ENCODE peak calls at places on chromosomes 4 and X, in six cellular contexts. H is A549, K is AG04450, J is colonic mucosa, P is tibial artery, T is esophagus squamous epithelium. X is an unnamed sample.

GRCh38 chrX:37867509-37868153 is 20.3 kb upstream of the DYNLT3 start:
- DNase-seq in K (no peak), H (no peak), P (no peak), T (no peak), J (no peak), X (no peak)

GRCh38 chr4:106329027-106329618 is 12.8 kb downstream of the AIMP1 start:
- DNase-seq in P (no peak), K (peak; percentile 21), T (no peak), H (peak; percentile 46), J (no peak), X (peak; percentile 67)

GRCh38 chrX:149641832-149642231 is 10.2 kb upstream of the TMEM185A start:
- DNase-seq in J (no peak), T (no peak), P (no peak), H (no peak), K (no peak), X (no peak)

GRCh38 chr4:106287353-106287969 is 28.5 kb downstream of the TBCK start:
- DNase-seq in T (no peak), H (peak; percentile 80), J (no peak), P (no peak), K (peak; percentile 67), X (peak; percentile 97)

GRCh38 chrX:107483976-107484726 is 34.7 kb downstream of the FRMPD3 start:
- DNase-seq in P (peak; percentile 19), K (no peak), H (no peak), J (peak; percentile 31), T (no peak), X (peak; percentile 2)

GRCh38 chr4:40307627-40308497 is 27.3 kb upstream of the CHRNA9 start:
- DNase-seq in H (no peak), P (no peak), K (no peak), J (peak; percentile 36), T (no peak), X (no peak)

GRCh38 chrX:30488092-30488491 is 89.5 kb downstream of the TASL start:
- DNase-seq in P (no peak), J (no peak), H (peak; percentile 26), K (no peak), T (no peak), X (peak; percentile 24)

GRCh38 chr4:120653790-120654189 is 268.7 kb downstream of the PRDM5 start:
- DNase-seq in P (no peak), K (no peak), H (no peak), J (no peak), T (no peak), X (no peak)

DNA sequence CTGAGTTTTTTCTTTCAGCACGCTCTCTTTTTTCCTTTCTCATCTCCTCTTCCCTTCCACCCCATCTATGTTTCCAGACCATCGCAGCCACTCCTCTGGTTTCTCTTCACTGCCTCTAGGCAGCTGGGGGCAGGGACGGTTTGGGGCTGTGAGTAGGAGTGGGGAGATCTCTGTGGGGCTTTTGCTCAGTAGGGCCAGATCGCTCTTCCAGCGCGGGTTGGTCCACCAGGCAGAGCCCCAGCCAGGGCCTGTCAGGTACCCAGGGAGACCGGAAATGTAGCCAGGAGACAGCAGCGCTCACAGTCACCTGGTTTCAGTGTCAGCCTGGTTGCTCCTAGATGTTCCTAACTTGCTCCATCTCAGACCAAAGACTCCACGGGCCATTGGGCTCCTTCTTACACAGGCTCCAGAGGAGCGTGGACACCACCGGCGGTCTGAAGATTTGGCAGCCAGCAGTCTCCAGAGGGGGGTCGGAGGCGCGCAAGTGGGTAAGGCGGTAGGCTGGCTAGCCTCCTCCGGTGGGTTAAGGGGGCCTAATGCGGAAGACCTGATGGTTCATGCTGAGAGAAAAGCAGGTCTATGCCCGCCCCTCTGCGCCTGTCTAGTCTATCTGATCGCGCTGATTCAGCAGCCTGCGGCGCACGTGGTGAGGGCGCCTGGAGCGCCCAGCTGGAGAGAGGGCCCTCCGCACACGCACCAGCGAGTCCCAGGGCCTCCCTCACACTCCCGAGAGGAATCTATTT is 1.8 kb downstream of the FGF5 start:
- DNase-seq in J (no peak), K (no peak), P (no peak), T (no peak), H (no peak), X (peak; percentile 39)
- H3K4me3 ChIP-seq in J (no peak overlapping the region), K (peak overlapping the region; percentile 63), P (no peak overlapping the region), T (no peak overlapping the region), H (no peak overlapping the region), X (peak overlapping the region; percentile 87)

GRCh38 chrX:46647251-46647650 is 73.7 kb downstream of the CHST7 start:
- DNase-seq in K (no peak), H (peak; percentile 5), P (no peak), T (no peak), J (no peak), X (no peak)

GRCh38 chrX:46653482-46653881 is 79.9 kb downstream of the CHST7 start:
- DNase-seq in P (no peak), T (no peak), H (peak; percentile 38), K (no peak), J (no peak), X (peak; percentile 33)

GRCh38 chrX:46648660-46649059 is 75.1 kb downstream of the CHST7 start:
- DNase-seq in J (no peak), T (no peak), P (no peak), K (no peak), H (no peak), X (no peak)

GRCh38 chrX:46645614-46646013 is 72.0 kb downstream of the CHST7 start:
- DNase-seq in K (no peak), H (no peak), J (no peak), P (no peak), T (no peak), X (no peak)

GRCh38 chrX:46649421-46650260 is 76.1 kb downstream of the CHST7 start:
- DNase-seq in H (no peak), K (no peak), J (no peak), P (peak; percentile 32), T (no peak), X (peak; percentile 52)
- TF ChIP-seq CTCF in H (no peak), K (no peak), J (no peak), P (no peak), T (no peak), X (no peak)

GRCh38 chrX:73215263-73215662 is 612 bp upstream of the NAP1L2 start:
- DNase-seq in P (no peak), K (no peak), J (no peak), H (no peak), T (no peak), X (no peak)
- H3K4me3 ChIP-seq in P (peak overlapping the region; percentile 62), K (no peak overlapping the region), J (peak overlapping the region; percentile 40), H (peak overlapping the region; percentile 70), T (peak overlapping the region; percentile 40), X (no peak overlapping the region)

DNA sequence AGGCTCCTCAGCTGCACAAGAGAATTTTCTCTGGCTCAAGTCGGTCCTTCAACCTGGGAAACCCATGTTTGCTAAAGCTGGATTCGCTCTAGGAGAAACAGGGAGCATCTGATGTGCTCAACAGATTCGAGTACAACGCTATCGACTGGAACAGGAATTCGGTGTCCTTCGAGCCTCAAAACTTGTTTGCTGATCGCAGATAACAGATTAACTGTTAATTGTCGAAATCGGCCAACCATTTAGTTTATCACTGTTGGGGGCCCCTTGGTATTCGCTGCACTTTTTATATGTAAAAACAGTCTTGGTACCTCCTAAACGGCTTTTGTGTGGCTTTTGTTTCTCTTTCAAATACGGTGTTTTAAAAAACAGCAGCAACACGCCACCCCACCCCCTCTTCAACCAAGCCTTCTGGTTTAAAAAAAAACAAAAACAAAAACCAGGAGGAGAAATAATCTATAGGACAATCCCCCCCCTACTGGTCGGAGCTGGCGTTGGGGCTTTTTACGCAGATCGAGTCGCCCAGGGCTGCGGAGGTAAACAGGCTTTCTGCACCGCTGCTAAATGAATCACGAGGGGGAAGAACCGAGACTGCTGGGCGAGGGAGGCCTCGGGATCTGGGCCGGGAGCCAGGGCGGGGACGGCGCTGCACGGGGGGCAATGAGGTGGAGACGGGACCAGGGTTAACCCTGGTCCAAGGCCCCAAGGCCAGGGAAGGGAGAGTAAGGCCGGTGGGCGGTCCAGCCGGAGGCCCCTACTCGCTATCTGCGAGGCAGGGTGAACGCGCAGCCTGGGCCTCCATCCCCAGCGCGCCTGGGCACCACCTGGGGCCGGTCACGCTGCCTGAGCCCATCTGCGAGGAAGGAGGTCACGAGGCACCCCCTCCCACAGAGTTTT is 71.7 kb upstream of the BCOR start:
- DNase-seq in K (peak; percentile 37), T (peak; percentile 20), P (no peak), J (peak; percentile 79), H (peak; percentile 81), X (peak; percentile 84)
- TF ChIP-seq CTCF in K (peak; percentile 66), T (peak; percentile 45), P (no peak), J (peak; percentile 27), H (peak; percentile 52), X (peak; percentile 48)

GRCh38 chr4:7905461-7905915 is 34.2 kb downstream of the AFAP1 start:
- DNase-seq in H (no peak), P (peak; percentile 54), T (no peak), J (no peak), K (no peak), X (peak; percentile 53)
- H3K4me3 ChIP-seq in H (no peak overlapping the region), P (peak overlapping the region; percentile 14), T (no peak overlapping the region), J (no peak overlapping the region), K (peak overlapping the region; percentile 34), X (peak overlapping the region; percentile 16)

GRCh38 chrX:12446342-12447075 is 308.2 kb downstream of the FRMPD4 start:
- DNase-seq in P (no peak), T (no peak), H (peak; percentile 8), K (no peak), J (no peak), X (peak; percentile 55)

GRCh38 chrX:12452268-12452667 is 314.0 kb downstream of the FRMPD4 start:
- DNase-seq in H (no peak), K (no peak), J (no peak), P (no peak), T (no peak), X (no peak)

GRCh38 chrX:12443534-12444098 is 305.3 kb downstream of the FRMPD4 start:
- DNase-seq in J (no peak), T (no peak), K (no peak), H (no peak), P (no peak), X (no peak)

DNA sequence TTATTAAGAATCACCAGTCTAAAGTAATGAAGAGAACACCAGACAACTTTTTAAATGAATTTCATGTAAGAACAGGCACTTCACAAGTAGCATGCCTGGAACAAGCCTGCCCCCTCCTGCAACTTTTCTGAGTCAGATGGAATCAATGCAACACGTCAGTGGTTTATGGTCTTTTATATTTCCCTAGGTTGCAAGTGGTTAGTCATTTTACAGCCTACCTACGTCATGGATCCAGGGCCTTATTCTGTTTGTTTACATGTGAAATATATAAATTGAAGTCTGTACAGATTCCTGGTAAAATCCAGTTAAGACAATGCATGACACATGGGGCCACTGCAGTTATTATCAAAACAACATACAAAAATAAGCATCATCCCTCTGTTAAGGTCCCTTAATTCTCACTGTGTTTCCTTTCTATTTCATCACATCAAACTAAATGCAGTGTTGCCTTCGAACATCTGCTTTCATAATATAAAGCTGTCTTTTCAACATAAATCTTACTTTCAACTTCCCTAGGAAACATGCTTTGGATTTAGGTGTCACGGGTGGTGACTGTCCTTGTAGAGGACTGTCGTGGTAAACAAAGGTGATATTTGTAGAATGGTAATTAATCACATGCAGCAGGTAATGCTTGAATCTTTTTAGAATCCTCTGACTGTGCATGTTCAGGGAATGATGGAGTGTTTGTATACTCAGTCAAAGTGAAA is 309.3 kb downstream of the FRMPD4 start:
- DNase-seq in P (no peak), K (peak; percentile 81), J (no peak), T (no peak), H (peak; percentile 53), X (peak; percentile 86)
- TF ChIP-seq CTCF in P (no peak), K (peak; percentile 36), J (no peak), T (no peak), H (no peak), X (peak; percentile 39)

GRCh38 chrX:102712967-102713677 is 874 bp downstream of the GPRASP2 start:
- DNase-seq in P (peak; percentile 52), J (peak; percentile 61), T (no peak), K (no peak), H (peak; percentile 70), X (peak; percentile 68)
- H3K4me3 ChIP-seq in P (peak overlapping the region; percentile 65), J (peak overlapping the region; percentile 59), T (peak overlapping the region; percentile 55), K (peak overlapping the region; percentile 71), H (peak overlapping the region; percentile 64), X (peak overlapping the region; percentile 66)

X was measured in fibroblast of pulmonary artery.